ENCODE peak calls at places on chromosomes 6 and 20, in six cellular contexts. H is astrocyte, I is H9, A is left lung, W is mucosa of gallbladder, T is Calu3. Z is an unnamed sample.

GRCh38 chr6:3019749-3020320 is 20.1 kb downstream of the NQO2 start:
- DNase-seq in H (no peak), I (no peak), A (no peak), W (no peak), T (no peak), Z (no peak)

GRCh38 chr6:31402324-31403282 is 792 bp upstream of the MICA start:
- DNase-seq in H (no peak), I (no peak), A (no peak), W (no peak), T (no peak), Z (peak; percentile 84)

GRCh38 chr20:61330441-61330840 is 78.4 kb downstream of the CDH4 start:
- DNase-seq in H (no peak), I (no peak), A (no peak), W (no peak), T (no peak), Z (no peak)

GRCh38 chr6:52815167-52816092 is 11.8 kb upstream of the GSTA1 start:
- DNase-seq in H (peak; percentile 12), I (peak; percentile 79), A (no peak), W (peak; percentile 52), T (peak; percentile 61), Z (no peak)

GRCh38 chr20:50226093-50226974 is 35.7 kb downstream of the CEBPB start:
- DNase-seq in H (peak; percentile 58), I (no peak), A (peak; percentile 87), W (no peak), T (peak; percentile 76), Z (peak; percentile 87)

GRCh38 chr6:10720229-10720959 is 2.5 kb upstream of the TMEM14C start:
- DNase-seq in H (peak; percentile 14), I (no peak), A (peak; percentile 74), W (peak; percentile 37), T (no peak), Z (peak; percentile 87)

GRCh38 chr6:65545920-65546319 is 161.1 kb downstream of the EYS start:
- DNase-seq in H (no peak), I (no peak), A (peak; percentile 34), W (no peak), T (no peak), Z (no peak)

GRCh38 chr6:116385462-116385807 is 14.7 kb downstream of the DSE start:
- DNase-seq in H (peak; percentile 89), I (no peak), A (no peak), W (no peak), T (no peak), Z (no peak)

GRCh38 chr6:133553652-133554051 is 312.5 kb downstream of the EYA4 start:
- DNase-seq in H (peak; percentile 27), I (no peak), A (no peak), W (peak; percentile 50), T (peak; percentile 60), Z (no peak)

GRCh38 chr6:93105017-93105416 is 314.3 kb downstream of the EPHA7 start:
- DNase-seq in H (peak; percentile 63), I (no peak), A (no peak), W (no peak), T (no peak), Z (no peak)

Z was measured in posterior vena cava.